ENCODE peak calls at places on chromosomes 3 and 15, in ten cellular contexts. Q is WERI-Rb-1; X is kidney; T is breast epithelium; H is mucosa of descending colon; L is upper lobe of right lung; V is A549; M is CD8-positive, alpha-beta T cell; C is pancreas; S is OCI-LY7. U is an unnamed sample.

GRCh38 chr3:57544181-57545125 is at the start of gene DNAH12:
- DNase-seq in S (peak; percentile 38), M (no peak), T (peak; percentile 54), Q (peak; percentile 64), H (peak; percentile 18), V (peak; percentile 8), L (peak; percentile 75), X (peak; percentile 89), C (peak; percentile 80), U (peak; percentile 82)

GRCh38 chr3:80553211-80553610 is 785.4 kb upstream of the ROBO1 start:
- DNase-seq in H (no peak), L (no peak), S (no peak), X (no peak), M (no peak), C (no peak), V (no peak), Q (no peak), T (no peak), U (no peak)

GRCh38 chr3:126194713-126195305 is 14.4 kb upstream of the ALDH1L1 start:
- DNase-seq in M (no peak), T (no peak), C (no peak), Q (no peak), L (no peak), X (no peak), V (no peak), H (no peak), S (peak; percentile 48), U (no peak)

GRCh38 chr3:36923523-36923943 is 21.3 kb downstream of the TRANK1 start:
- DNase-seq in T (no peak), C (no peak), L (no peak), V (no peak), M (no peak), X (no peak), H (peak; percentile 50), S (peak; percentile 60), Q (no peak), U (no peak)

GRCh38 chr3:66709464-66710058 is 208.7 kb upstream of the LRIG1 start:
- DNase-seq in M (no peak), T (no peak), S (no peak), H (no peak), X (no peak), Q (no peak), C (no peak), L (no peak), V (no peak), U (no peak)

GRCh38 chr15:40327338-40327917 is 3.9 kb downstream of the INAFM2 start:
- DNase-seq in L (no peak), S (no peak), T (no peak), H (no peak), C (no peak), V (no peak), X (no peak), Q (no peak), M (no peak), U (no peak)

GRCh38 chr15:74997161-74997942 is 2.0 kb downstream of the SCAMP5 start:
- DNase-seq in Q (peak; percentile 20), M (no peak), C (no peak), S (no peak), L (no peak), T (no peak), V (no peak), H (no peak), X (no peak), U (no peak)

GRCh38 chr15:70189826-70190225 is 92.1 kb upstream of the TLE3 start:
- DNase-seq in H (no peak), L (no peak), M (no peak), C (no peak), X (no peak), S (no peak), T (no peak), V (no peak), Q (no peak), U (no peak)

GRCh38 chr3:196166741-196167140 is 44.5 kb downstream of the ZDHHC19 start:
- DNase-seq in T (no peak), H (no peak), Q (no peak), M (no peak), V (no peak), S (no peak), X (no peak), C (no peak), L (no peak), U (no peak)

GRCh38 chr3:62109534-62109933 is 263.8 kb downstream of the FEZF2 start:
- DNase-seq in T (no peak), L (no peak), M (no peak), S (no peak), X (no peak), Q (no peak), H (no peak), V (no peak), C (no peak), U (no peak)

GRCh38 chr15:54131410-54131809 is 153.2 kb downstream of the UNC13C start:
- DNase-seq in V (no peak), C (no peak), T (no peak), Q (no peak), S (no peak), L (no peak), M (no peak), X (no peak), H (no peak), U (no peak)
- H3K4me3 ChIP-seq in V (no peak overlapping the region), C (no peak overlapping the region), T (no peak overlapping the region), Q (no peak overlapping the region), S (no peak overlapping the region), L (no peak overlapping the region), M (no peak overlapping the region), X (no peak overlapping the region), H (no peak overlapping the region), U (no peak overlapping the region)

GRCh38 chr15:20352241-20353200 is 189.1 kb downstream of the GOLGA6L6 start:
- DNase-seq in M (no peak), T (peak; percentile 50), S (no peak), V (no peak), H (no peak), C (no peak), Q (no peak), X (peak; percentile 80), L (peak; percentile 72), U (no peak)

GRCh38 chr15:20348900-20349773 is 192.5 kb downstream of the GOLGA6L6 start:
- DNase-seq in X (peak; percentile 84), S (no peak), M (no peak), H (no peak), Q (peak; percentile 16), T (peak; percentile 53), C (no peak), L (peak; percentile 78), V (no peak), U (no peak)

GRCh38 chr15:20351448-20351961 is 190.1 kb downstream of the GOLGA6L6 start:
- DNase-seq in X (peak; percentile 76), T (peak; percentile 51), M (no peak), Q (no peak), S (no peak), L (peak; percentile 74), H (no peak), V (no peak), C (no peak), U (no peak)

GRCh38 chr15:20348291-20348899 is 193.2 kb downstream of the GOLGA6L6 start:
- DNase-seq in L (no peak), M (no peak), S (no peak), H (no peak), T (peak; percentile 48), V (no peak), X (no peak), C (no peak), Q (no peak), U (no peak)

DNA sequence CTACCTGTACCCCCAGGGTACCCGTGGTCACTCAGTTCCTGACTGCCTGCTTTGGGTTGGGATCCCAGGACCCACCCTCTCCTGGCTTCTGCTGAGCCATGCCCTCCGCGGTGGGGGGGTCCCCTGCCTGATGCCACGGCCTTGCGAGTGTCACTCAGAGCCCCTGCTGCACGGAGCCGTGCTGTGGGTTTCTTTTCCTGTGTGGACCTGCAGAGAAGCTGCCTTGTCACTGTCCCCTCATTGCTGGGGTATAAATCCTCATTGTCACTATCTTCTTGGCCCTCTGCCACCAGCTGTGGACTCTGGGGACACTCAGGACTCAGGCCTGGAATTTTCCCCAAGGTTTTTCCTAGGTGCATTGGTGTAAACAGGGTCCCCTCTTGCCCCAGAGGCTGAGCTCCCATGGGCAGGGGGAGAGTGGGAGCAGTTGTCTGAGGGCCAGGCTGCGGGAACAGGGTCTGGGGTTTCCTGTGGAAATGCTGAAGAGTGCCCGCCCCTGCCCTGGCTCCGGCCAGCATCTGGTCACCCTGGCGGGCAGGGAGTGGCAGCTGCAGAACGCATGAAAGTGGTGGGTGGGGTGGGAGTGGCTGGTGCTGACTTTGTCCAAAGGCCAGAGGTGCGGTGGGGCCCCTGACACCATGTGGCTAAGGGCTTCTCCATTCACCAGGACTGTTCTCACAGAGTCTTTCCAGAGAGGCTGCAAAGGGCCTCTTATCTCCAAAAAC is 191.7 kb downstream of the GOLGA6L6 start:
- DNase-seq in M (no peak), C (no peak), L (peak; percentile 74), H (no peak), X (peak; percentile 81), S (no peak), V (no peak), Q (no peak), T (peak; percentile 51), U (no peak)
- H3K9me3 ChIP-seq in M (no peaks in the 10 kb centered on the region), C (no peaks in the 10 kb centered on the region), L (peaks cover 7% of the 10 kb centered on the region), H (peaks cover 93% of the 10 kb centered on the region), X (peaks cover 8% of the 10 kb centered on the region), S (no peaks in the 10 kb centered on the region), V (peaks cover 48% of the 10 kb centered on the region), Q (peaks cover 12% of the 10 kb centered on the region), T (peaks cover 44% of the 10 kb centered on the region), U (peaks cover 65% of the 10 kb centered on the region)

DNA sequence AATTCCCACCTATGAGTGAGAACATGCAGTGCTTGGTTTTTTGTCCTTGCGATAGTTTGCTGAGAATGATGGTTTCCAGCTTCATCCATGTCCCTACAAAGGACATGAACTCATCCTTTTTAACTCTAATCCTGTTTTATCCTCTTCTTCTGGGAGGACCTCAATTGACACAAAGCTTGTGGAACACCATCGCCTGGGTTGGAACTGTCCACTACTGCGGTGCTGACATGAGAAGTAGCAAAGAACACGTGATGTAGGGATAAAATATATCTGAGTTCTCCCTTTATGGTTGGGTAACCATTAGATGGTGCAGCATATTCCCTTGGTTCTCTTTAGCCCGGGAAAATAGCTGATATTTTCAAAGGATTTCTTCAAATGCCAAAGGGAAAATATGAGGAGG is 105.3 kb upstream of the TOPAZ1 start:
- DNase-seq in X (no peak), H (no peak), V (no peak), C (no peak), T (no peak), S (no peak), L (no peak), Q (no peak), M (no peak), U (no peak)
- H3K4me3 ChIP-seq in X (no peak overlapping the region), H (no peak overlapping the region), V (no peak overlapping the region), C (no peak overlapping the region), T (no peak overlapping the region), S (no peak overlapping the region), L (no peak overlapping the region), Q (no peak overlapping the region), M (no peak overlapping the region), U (no peak overlapping the region)

GRCh38 chr3:8094415-8094814 is 407.2 kb upstream of the LMCD1 start:
- DNase-seq in C (no peak), S (no peak), L (no peak), Q (no peak), V (no peak), T (no peak), X (no peak), H (no peak), M (no peak), U (no peak)
- H3K9me3 ChIP-seq in C (no peaks in the 10 kb centered on the region), S (no peaks in the 10 kb centered on the region), L (no peaks in the 10 kb centered on the region), Q (no peaks in the 10 kb centered on the region), V (no peaks in the 10 kb centered on the region), T (no peaks in the 10 kb centered on the region), X (no peaks in the 10 kb centered on the region), H (no peaks in the 10 kb centered on the region), M (no peaks in the 10 kb centered on the region), U (no peaks in the 10 kb centered on the region)

U was measured in iPS DF 6.9.